ENCODE peak calls at places on chromosomes 11 and 22, in six cellular contexts. I is neural crest cell, O is lung, K is pancreas, X is H54, U is NCI-H69. Y is an unnamed sample.
A peak's percentile ranks its signal among the peaks of the same experiment; 100 is the strongest.

GRCh38 chr11:127493330-127493729 is 492.8 kb upstream of the KIRREL3 start:
- DNase-seq in X (no peak), U (peak; percentile 83), I (peak; percentile 16), K (no peak), O (no peak), Y (peak; percentile 12)

GRCh38 chr11:102240502-102240901 is 76.8 kb upstream of the BIRC3 start:
- DNase-seq in O (no peak), X (no peak), K (no peak), U (no peak), I (no peak), Y (no peak)

GRCh38 chr22:49018601-49019000 is 809.1 kb downstream of the BRD1 start:
- DNase-seq in K (no peak), I (no peak), U (no peak), X (no peak), O (no peak), Y (no peak)

GRCh38 chr11:40514124-40514523 is 945.3 kb downstream of the LRRC4C start:
- DNase-seq in I (no peak), K (no peak), U (peak; percentile 72), O (no peak), X (no peak), Y (peak; percentile 81)

GRCh38 chr22:35804421-35804820 is 86.7 kb downstream of the APOL5 start:
- DNase-seq in O (no peak), I (no peak), X (no peak), U (peak; percentile 13), K (no peak), Y (no peak)

GRCh38 chr11:2741377-2742131 is 41.8 kb upstream of the KCNQ1OT1 start:
- DNase-seq in O (no peak), U (no peak), K (peak; percentile 12), X (peak; percentile 91), I (no peak), Y (no peak)

GRCh38 chr11:409600-410471 is 5.0 kb downstream of the SIGIRR start:
- DNase-seq in K (peak; percentile 45), I (no peak), X (no peak), O (no peak), U (no peak), Y (no peak)

GRCh38 chr22:32801436-32802290 is at the start of gene TIMP3:
- DNase-seq in I (peak; percentile 67), X (no peak), O (peak; percentile 76), K (peak; percentile 68), U (peak; percentile 61), Y (no peak)

GRCh38 chr11:122097419-122098001 is 18.5 kb downstream of the BLID start:
- DNase-seq in K (no peak), U (peak; percentile 87), O (no peak), I (no peak), X (no peak), Y (no peak)

GRCh38 chr22:25853078-25853477 is 111.1 kb downstream of the MYO18B start:
- DNase-seq in K (no peak), I (no peak), O (no peak), U (no peak), X (no peak), Y (no peak)

GRCh38 chr22:33597274-33597985 is 322.8 kb downstream of the LARGE1 start:
- DNase-seq in O (no peak), X (no peak), K (no peak), I (no peak), U (no peak), Y (no peak)

GRCh38 chr11:111301004-111301839 is 2.9 kb downstream of the POU2AF3 start:
- DNase-seq in I (no peak), U (peak; percentile 98), O (no peak), X (no peak), K (no peak), Y (no peak)

GRCh38 chr11:48036011-48036410 is 55.7 kb downstream of the PTPRJ start:
- DNase-seq in K (no peak), O (no peak), X (no peak), I (no peak), U (no peak), Y (no peak)

GRCh38 chr11:66426314-66426713 is 5.5 kb downstream of the NPAS4 start:
- DNase-seq in X (no peak), U (no peak), K (no peak), O (no peak), I (no peak), Y (no peak)

GRCh38 chr11:23423119-23423518 is 562.8 kb upstream of the CCDC179 start:
- DNase-seq in O (no peak), U (peak; percentile 96), X (no peak), K (no peak), I (no peak), Y (no peak)

GRCh38 chr11:19605500-19606371 is 106.9 kb upstream of the NAV2 start:
- DNase-seq in I (no peak), K (no peak), U (peak; percentile 75), X (no peak), O (no peak), Y (no peak)

GRCh38 chr11:45852712-45853101 is 5.4 kb downstream of the CRY2 start:
- DNase-seq in I (no peak), K (no peak), U (no peak), O (no peak), X (no peak), Y (no peak)

GRCh38 chr11:23988381-23989006 is 508.4 kb upstream of the LUZP2 start:
- DNase-seq in O (no peak), U (no peak), X (no peak), I (no peak), K (no peak), Y (no peak)

GRCh38 chr22:17707526-17707925 is 66.7 kb downstream of the BID start:
- DNase-seq in U (no peak), K (no peak), I (no peak), X (no peak), O (no peak), Y (no peak)

GRCh38 chr22:36395922-36396321 is 8.2 kb upstream of the MYH9 start:
- DNase-seq in O (no peak), K (no peak), U (no peak), X (no peak), I (no peak), Y (no peak)